ENCODE peak calls at places on chromosomes 1 and 21, in four cellular contexts. X, B, H and L are unnamed samples.

GRCh38 chr1:66585002-66585401 is 51.0 kb downstream of the SGIP1 start:
- DNase-seq in X (no peak), H (no peak), B (no peak), L (no peak)

GRCh38 chr1:89952021-89952995 is 42.6 kb upstream of the ZNF326 start:
- DNase-seq in B (peak), X (no peak), H (no peak), L (no peak)

GRCh38 chr1:200150721-200151120 is 123.2 kb downstream of the NR5A2 start:
- DNase-seq in X (peak), H (no peak), B (peak), L (no peak)

GRCh38 chr1:54262244-54262643 is 62.3 kb downstream of the MRPL37 start:
- DNase-seq in X (no peak), H (no peak), B (no peak), L (no peak)

GRCh38 chr21:45512626-45513002 is 29.6 kb downstream of the SLC19A1 start:
- DNase-seq in H (no peak), B (no peak), X (no peak), L (no peak)

GRCh38 chr1:34286547-34286946 is 109.8 kb downstream of the C1orf94 start:
- DNase-seq in H (no peak), B (no peak), X (no peak), L (no peak)

GRCh38 chr1:106676021-106676420 is 380.5 kb upstream of the PRMT6 start:
- DNase-seq in H (no peak), B (no peak), X (no peak), L (no peak)

GRCh38 chr1:47725000-47725731 is 272.0 kb downstream of the TRABD2B start:
- DNase-seq in X (peak), H (peak), B (no peak), L (no peak)

GRCh38 chr1:153932593-153933131 is 9.9 kb upstream of the GATAD2B start:
- DNase-seq in B (no peak), X (no peak), H (no peak), L (no peak)

GRCh38 chr1:10286244-10286643 is 75.9 kb downstream of the KIF1B start:
- DNase-seq in H (no peak), X (no peak), B (peak), L (no peak)

GRCh38 chr1:12407050-12407961 is 177.5 kb downstream of the VPS13D start:
- DNase-seq in H (no peak), X (peak), B (peak), L (no peak)

GRCh38 chr1:85465099-85465790 is at the start of gene DDAH1:
- DNase-seq in H (peak), B (peak), X (no peak), L (peak)

GRCh38 chr1:94737124-94737998 is 82.8 kb upstream of the SLC44A3 start:
- DNase-seq in H (no peak), X (no peak), B (peak), L (no peak)

GRCh38 chr1:152153996-152154395 is 5.0 kb downstream of the RPTN start:
- DNase-seq in X (no peak), H (no peak), B (no peak), L (no peak)

GRCh38 chr21:31182231-31183129 is 144.2 kb upstream of the KRTAP19-8 start:
- DNase-seq in B (no peak), H (peak), X (no peak), L (no peak)

GRCh38 chr1:232538224-232538942 is 91.5 kb downstream of the SIPA1L2 start:
- DNase-seq in X (no peak), H (no peak), B (peak), L (no peak)

GRCh38 chr1:68470388-68470970 is 20.7 kb upstream of the RPE65 start:
- DNase-seq in B (peak), X (no peak), H (no peak), L (no peak)

GRCh38 chr1:100313382-100313781 is 38.9 kb upstream of the CDC14A start:
- DNase-seq in X (no peak), B (no peak), H (no peak), L (no peak)

GRCh38 chr1:21586926-21587601 is 77.8 kb downstream of the ALPL start:
- DNase-seq in B (peak), H (peak), X (no peak), L (no peak)

GRCh38 chr1:53350853-53351767 is 23.2 kb upstream of the LRP8 start:
- DNase-seq in B (no peak), X (no peak), H (no peak), L (peak)

GRCh38 chr1:156266051-156266450 is 16.6 kb downstream of the SMG5 start:
- DNase-seq in H (peak), B (no peak), X (no peak), L (no peak)

GRCh38 chr1:111219466-111220286 is 7.8 kb upstream of the CHI3L2 start:
- DNase-seq in X (peak), B (no peak), H (no peak), L (no peak)

GRCh38 chr1:220189750-220190347 is 82.4 kb downstream of the RAB3GAP2 start:
- DNase-seq in B (peak), H (no peak), X (peak), L (no peak)
- TF ChIP-seq CTCF in B (peak), H (no peak), X (no peak), L (peak)

DNA sequence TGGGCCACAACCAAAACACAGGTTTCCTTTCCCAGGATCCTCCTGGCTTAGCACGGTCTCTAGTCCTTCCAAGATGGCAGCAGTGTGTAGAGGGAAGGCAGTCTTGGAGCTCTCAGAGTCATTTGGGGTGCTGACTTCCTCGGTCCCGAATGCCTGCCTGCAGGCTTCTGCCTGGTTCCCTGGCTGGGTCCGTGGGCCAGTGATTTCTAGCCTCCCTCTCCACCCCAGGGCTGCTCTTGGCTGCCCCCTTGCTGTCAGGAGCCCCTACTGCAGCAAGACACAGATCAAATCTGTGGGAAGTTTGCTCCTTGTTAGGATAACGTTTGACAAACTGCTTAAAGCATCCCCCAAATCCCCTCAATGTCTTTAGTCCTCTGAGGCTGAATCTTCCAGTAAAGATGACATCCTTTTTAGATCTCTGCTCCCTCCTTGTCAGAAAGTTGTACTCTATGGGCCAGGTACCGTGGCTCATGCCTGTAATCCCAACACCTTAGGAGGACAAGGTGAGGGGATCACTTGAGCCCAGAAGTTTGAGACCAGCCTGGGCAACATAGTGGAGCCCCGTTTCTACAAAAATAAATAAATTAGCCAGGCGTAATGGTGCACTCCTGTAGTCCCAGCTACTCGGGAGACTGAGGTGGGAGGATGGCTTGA is 272.5 kb downstream of the RRAGC start:
- DNase-seq in B (no peak), X (peak), H (no peak), L (no peak)
- TF ChIP-seq CTCF in B (peak), X (peak), H (peak), L (peak)

GRCh38 chr1:159804924-159805323 is 2.8 kb downstream of the FCRL6 start:
- DNase-seq in B (peak), X (no peak), H (no peak), L (no peak)

GRCh38 chr1:159802060-159802459 is at the start of gene FCRL6:
- DNase-seq in X (no peak), H (peak), B (no peak), L (no peak)

GRCh38 chr1:159799446-159799985 is 2.6 kb upstream of the FCRL6 start:
- DNase-seq in B (no peak), H (no peak), X (no peak), L (no peak)

GRCh38 chr1:159800177-159800935 is 1.8 kb upstream of the FCRL6 start:
- DNase-seq in H (no peak), B (no peak), X (no peak), L (no peak)

GRCh38 chr1:159803946-159804695 is 2.0 kb downstream of the FCRL6 start:
- DNase-seq in H (no peak), X (no peak), B (no peak), L (no peak)
- TF ChIP-seq CTCF in H (no peak), X (no peak), B (no peak), L (no peak)

DNA sequence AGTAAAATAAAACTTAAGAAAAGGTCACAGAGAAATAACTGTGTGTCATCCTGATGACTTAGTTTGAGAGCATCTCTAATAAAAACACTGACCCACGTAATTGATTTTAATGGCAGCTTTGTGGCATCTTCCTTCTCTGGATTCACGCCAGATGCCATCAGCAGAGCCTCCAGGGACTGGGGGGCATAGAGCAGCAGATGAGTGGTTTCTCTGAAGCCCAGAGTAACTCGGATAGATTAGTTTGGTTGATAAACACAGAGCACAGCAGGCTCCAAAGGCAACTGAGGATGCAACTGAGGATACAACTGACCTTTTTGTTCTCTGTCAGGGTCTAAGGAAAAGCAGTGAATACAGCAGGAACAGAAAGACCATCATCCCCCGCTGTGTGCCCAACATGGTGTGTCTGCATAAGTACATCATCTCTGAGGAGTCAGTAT is 180.8 kb downstream of the RPS6KC1 start:
- DNase-seq in X (no peak), H (no peak), B (peak), L (no peak)
- TF ChIP-seq CTCF in X (no peak), H (no peak), B (no peak), L (no peak)

GRCh38 chr1:37676281-37677243 is 15.8 kb upstream of the CDCA8 start:
- DNase-seq in H (no peak), B (no peak), X (peak), L (no peak)
- TF ChIP-seq CTCF in H (no peak), B (no peak), X (peak), L (no peak)

GRCh38 chr1:20271498-20272400 is 18.9 kb upstream of the VWA5B1 start:
- DNase-seq in X (no peak), H (no peak), B (no peak), L (no peak)
- TF ChIP-seq CTCF in X (no peak), H (no peak), B (no peak), L (peak)

DNA sequence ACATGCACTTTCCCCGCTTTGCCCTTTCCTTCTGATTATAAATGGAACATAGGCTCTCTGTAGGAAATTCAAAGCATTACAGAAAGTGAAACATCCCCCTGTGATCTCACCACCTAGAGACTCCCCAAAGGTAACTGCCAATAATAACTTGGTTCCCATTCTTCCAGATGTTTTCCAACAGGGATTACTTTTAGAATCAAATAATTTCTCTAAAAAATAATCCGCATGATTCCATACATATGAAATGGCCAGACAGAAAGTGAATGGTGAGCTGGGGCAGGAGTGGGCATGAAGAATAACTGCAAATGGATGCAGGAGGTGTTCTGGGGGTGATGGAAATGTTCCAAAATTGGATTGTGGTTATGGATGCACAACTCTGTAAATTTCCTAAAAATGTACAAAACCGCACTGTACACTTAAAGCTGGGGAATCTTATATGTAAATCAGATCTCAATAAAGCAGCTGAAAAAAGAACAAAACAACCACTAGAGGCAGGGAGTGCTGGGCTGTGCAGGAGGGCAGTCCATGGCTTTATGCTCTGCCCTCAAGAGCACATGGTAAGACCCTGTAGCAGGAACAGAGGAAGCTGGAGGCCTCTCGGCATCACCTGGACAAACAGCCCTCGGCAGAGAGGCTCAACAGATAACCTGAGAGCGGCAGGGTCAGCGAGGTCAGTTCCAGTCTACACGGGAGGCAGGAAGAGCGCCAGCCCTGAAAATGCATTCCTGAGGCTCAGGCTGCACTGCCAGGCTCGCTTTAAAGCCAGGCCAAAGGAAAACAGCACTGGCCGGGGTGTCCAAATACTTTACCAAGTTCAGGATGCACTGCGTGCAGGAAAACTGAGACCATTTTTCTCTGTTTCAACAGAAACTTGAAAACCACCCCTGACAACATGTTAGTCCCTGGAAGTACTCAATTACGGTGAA is 39.7 kb downstream of the CAPZB start:
- DNase-seq in H (no peak), B (no peak), X (no peak), L (no peak)
- TF ChIP-seq CTCF in H (peak), B (peak), X (no peak), L (peak)

GRCh38 chr1:43844114-43844513 is 89.5 kb upstream of the ARTN start:
- DNase-seq in X (no peak), H (no peak), B (no peak), L (no peak)
- TF ChIP-seq CTCF in X (no peak), H (no peak), B (no peak), L (no peak)

GRCh38 chr1:6041432-6042062 is 4.1 kb upstream of the KCNAB2 start:
- DNase-seq in H (peak), B (no peak), X (no peak), L (no peak)
- TF ChIP-seq CTCF in H (peak), B (peak), X (peak), L (peak)